ENCODE peak calls at places on chromosomes 16 and 17, in four cellular contexts. C, J, Y and Q are unnamed samples.
A peak's percentile ranks its signal among the peaks of the same experiment; 100 is the strongest.

GRCh38 chr17:67629963-67630320 is 87.8 kb upstream of the NOL11 start:
- DNase-seq in C (peak; percentile 36), J (no peak), Y (no peak), Q (no peak)

GRCh38 chr17:58541249-58541648 is 26.8 kb upstream of the MTMR4 start:
- DNase-seq in Y (no peak), C (no peak), J (no peak), Q (no peak)

GRCh38 chr17:75262112-75262606 is 480 bp downstream of the MRPS7 start:
- DNase-seq in J (no peak), Y (no peak), C (no peak), Q (no peak)

GRCh38 chr16:71552698-71553503 is 24.0 kb downstream of the TAT start:
- DNase-seq in J (no peak), C (no peak), Y (no peak), Q (no peak)

GRCh38 chr16:630815-631405 is at the start of gene WFIKKN1:
- DNase-seq in J (no peak), Y (no peak), C (no peak), Q (no peak)

GRCh38 chr17:32722733-32723132 is 154.2 kb downstream of the MYO1D start:
- DNase-seq in J (no peak), C (no peak), Y (no peak), Q (no peak)

GRCh38 chr17:9911089-9911488 is 6.0 kb upstream of the RCVRN start:
- DNase-seq in J (no peak), Y (no peak), C (no peak), Q (no peak)

GRCh38 chr17:18260332-18261145 is at the start of gene MIEF2:
- DNase-seq in J (peak; percentile 75), Y (peak; percentile 92), C (peak; percentile 91), Q (peak; percentile 92)

GRCh38 chr16:69720822-69721430 is 5.4 kb downstream of the NQO1 start:
- DNase-seq in C (no peak), J (no peak), Y (no peak), Q (no peak)

GRCh38 chr16:66696669-66697630 is at the start of gene CMTM4:
- DNase-seq in Y (peak; percentile 68), C (peak; percentile 60), J (peak; percentile 29), Q (peak; percentile 81)

GRCh38 chr17:71633391-71633849 is 487.4 kb upstream of the SOX9 start:
- DNase-seq in Y (no peak), J (no peak), C (peak; percentile 92), Q (no peak)

GRCh38 chr16:64459821-64460220 is 662.0 kb downstream of the CDH11 start:
- DNase-seq in Y (no peak), J (no peak), C (no peak), Q (no peak)

GRCh38 chr16:27772093-27772820 is 222.3 kb downstream of the KATNIP start:
- DNase-seq in J (no peak), Y (no peak), C (no peak), Q (no peak)

GRCh38 chr17:9529033-9529748 is 46.4 kb downstream of the STX8 start:
- DNase-seq in C (peak; percentile 15), Y (no peak), J (no peak), Q (no peak)

GRCh38 chr16:23278031-23278430 is 24.1 kb upstream of the SCNN1B start:
- DNase-seq in Y (no peak), J (no peak), C (no peak), Q (no peak)

GRCh38 chr16:54633943-54634362 is 296.7 kb upstream of the IRX5 start:
- DNase-seq in Y (no peak), C (no peak), J (no peak), Q (no peak)

GRCh38 chr16:47886631-47887415 is 269.0 kb downstream of the ABCC12 start:
- DNase-seq in J (no peak), C (no peak), Y (no peak), Q (no peak)

GRCh38 chr17:14875557-14876412 is 389.3 kb downstream of the PMP22 start:
- DNase-seq in C (no peak), Y (no peak), J (no peak), Q (no peak)

GRCh38 chr17:40293363-40293762 is 5.7 kb downstream of the CDC6 start:
- DNase-seq in C (no peak), Y (no peak), J (no peak), Q (no peak)

GRCh38 chr16:81486555-81487061 is 42.0 kb downstream of the CMIP start:
- DNase-seq in Y (no peak), C (no peak), J (no peak), Q (no peak)

GRCh38 chr17:64732336-64733006 is 70.4 kb upstream of the SMURF2 start:
- DNase-seq in Y (no peak), C (peak; percentile 76), J (no peak), Q (no peak)

GRCh38 chr17:48725005-48725293 is 2.0 kb downstream of the PRAC2 start:
- DNase-seq in Y (no peak), J (no peak), C (no peak), Q (no peak)

GRCh38 chr17:36614974-36615373 is 13.6 kb downstream of the MRM1 start:
- DNase-seq in C (no peak), J (no peak), Y (no peak), Q (no peak)

GRCh38 chr16:67173808-67174705 is 3.7 kb downstream of the NOL3 start:
- DNase-seq in Y (peak; percentile 61), C (peak; percentile 76), J (peak; percentile 56), Q (peak; percentile 45)

GRCh38 chr17:41178843-41179616 is 1.0 kb upstream of the KRTAP4-2 start:
- DNase-seq in J (no peak), C (peak; percentile 15), Y (no peak), Q (no peak)

GRCh38 chr17:41848788-41849187 is 11.2 kb downstream of the KLHL10 start:
- DNase-seq in J (no peak), Y (no peak), C (no peak), Q (no peak)

GRCh38 chr16:83705856-83706255 is 101.9 kb upstream of the HSBP1 start:
- DNase-seq in C (peak; percentile 97), J (no peak), Y (no peak), Q (no peak)

GRCh38 chr17:82370471-82371332 is 863 bp upstream of the UTS2R start:
- DNase-seq in C (no peak), Y (no peak), J (no peak), Q (no peak)

GRCh38 chr16:2853531-2854073 is 4.4 kb downstream of the PRSS22 start:
- DNase-seq in C (no peak), J (no peak), Y (no peak), Q (no peak)

GRCh38 chr16:62760398-62760797 is 724.2 kb upstream of the CDH8 start:
- DNase-seq in C (no peak), Y (no peak), J (no peak), Q (no peak)

GRCh38 chr17:79073706-79074088 is 927 bp upstream of the ENGASE start:
- DNase-seq in Y (no peak), C (no peak), J (no peak), Q (no peak)

GRCh38 chr17:27512511-27513346 is 56.5 kb downstream of the KSR1 start:
- DNase-seq in C (no peak), Y (no peak), J (no peak), Q (no peak)

GRCh38 chr16:86882586-86883280 is 304.4 kb downstream of the FOXL1 start:
- DNase-seq in J (no peak), Y (no peak), C (peak; percentile 34), Q (no peak)